ENCODE peak calls at places on chromosomes 12 and 14, in seven cellular contexts. F, O, X, C, S, Y and R are unnamed samples.

GRCh38 chr12:49190317-49190716 is 1.4 kb upstream of the TUBA1A start:
- DNase-seq in F (peak), O (no peak), Y (no peak), S (no peak), C (no peak), X (no peak), R (no peak)

GRCh38 chr12:28882444-28882843 is 266.6 kb upstream of the FAR2 start:
- DNase-seq in F (no peak), C (no peak), Y (no peak), X (peak), S (no peak), O (no peak), R (no peak)

GRCh38 chr12:102480401-102480800 is at the start of gene IGF1:
- DNase-seq in O (no peak), C (no peak), F (peak), S (no peak), X (peak), Y (no peak), R (no peak)

GRCh38 chr12:12686925-12687324 is 9.1 kb downstream of the GPR19 start:
- DNase-seq in C (no peak), F (no peak), X (no peak), Y (no peak), S (no peak), O (no peak), R (no peak)

GRCh38 chr12:52720487-52720886 is 17.2 kb upstream of the KRT77 start:
- DNase-seq in O (no peak), F (no peak), Y (no peak), S (no peak), C (no peak), X (no peak), R (no peak)

GRCh38 chr14:73149753-73150152 is 13.4 kb downstream of the PSEN1 start:
- DNase-seq in Y (no peak), S (no peak), X (no peak), F (no peak), O (no peak), C (no peak), R (no peak)

GRCh38 chr12:40390980-40391379 is 166.2 kb downstream of the LRRK2 start:
- DNase-seq in F (no peak), C (no peak), X (no peak), O (no peak), Y (no peak), S (no peak), R (no peak)

GRCh38 chr12:1552978-1553471 is 41.4 kb downstream of the FBXL14 start:
- DNase-seq in F (no peak), O (no peak), Y (no peak), X (no peak), S (peak), C (no peak), R (no peak)

GRCh38 chr12:69657376-69658137 is 41.5 kb downstream of the BEST3 start:
- DNase-seq in X (peak), F (no peak), C (peak), S (no peak), Y (no peak), O (no peak), R (no peak)

GRCh38 chr12:124369055-124369900 is 74.4 kb downstream of the RFLNA start:
- DNase-seq in O (peak), F (no peak), S (peak), C (no peak), X (peak), Y (peak), R (no peak)

GRCh38 chr14:37931998-37932397 is 275.7 kb upstream of the SSTR1 start:
- DNase-seq in X (no peak), S (no peak), O (no peak), C (no peak), F (peak), Y (no peak), R (no peak)

GRCh38 chr14:42779024-42779423 is 1172.3 kb downstream of the LRFN5 start:
- DNase-seq in C (no peak), O (no peak), X (peak), S (no peak), Y (no peak), F (no peak), R (no peak)

GRCh38 chr12:19515179-19515578 is 75.9 kb downstream of the AEBP2 start:
- DNase-seq in X (no peak), O (no peak), F (peak), C (no peak), S (no peak), Y (no peak), R (no peak)

GRCh38 chr12:48770756-48771155 is 18.1 kb downstream of the ADCY6 start:
- DNase-seq in O (no peak), F (no peak), Y (no peak), C (no peak), S (no peak), X (no peak), R (no peak)

GRCh38 chr12:48779869-48780268 is 9.0 kb downstream of the ADCY6 start:
- DNase-seq in C (no peak), S (no peak), X (peak), F (no peak), O (peak), Y (peak), R (no peak)

GRCh38 chr12:52675301-52675701 is 4.9 kb downstream of the KRT1 start:
- DNase-seq in F (no peak), X (no peak), C (no peak), Y (no peak), O (no peak), S (no peak), R (no peak)

GRCh38 chr12:100793182-100793581 is 1.4 kb upstream of the ANO4 start:
- DNase-seq in C (no peak), F (no peak), Y (no peak), S (no peak), X (peak), O (no peak), R (no peak)

GRCh38 chr12:6090786-6091185 is 33.7 kb downstream of the VWF start:
- DNase-seq in X (no peak), S (no peak), C (no peak), F (no peak), Y (no peak), O (no peak), R (no peak)

GRCh38 chr12:86666311-86666710 is 410.1 kb upstream of the MGAT4C start:
- DNase-seq in F (no peak), C (no peak), O (no peak), S (no peak), Y (no peak), X (no peak), R (no peak)

GRCh38 chr12:88501976-88502938 is 78.0 kb downstream of the KITLG start:
- DNase-seq in X (peak), O (no peak), F (no peak), S (no peak), Y (no peak), C (no peak), R (no peak)

GRCh38 chr12:22588817-22589216 is 36.2 kb upstream of the ETNK1 start:
- DNase-seq in X (no peak), F (no peak), Y (no peak), C (no peak), S (no peak), O (peak), R (no peak)

GRCh38 chr14:21894003-21894897 is 220.6 kb upstream of the OR4E1 start:
- DNase-seq in C (no peak), F (peak), S (no peak), O (no peak), Y (no peak), X (no peak), R (peak)

GRCh38 chr12:25648460-25648859 is 95.4 kb upstream of the LMNTD1 start:
- DNase-seq in X (peak), F (peak), Y (no peak), O (peak), C (peak), S (peak), R (no peak)

GRCh38 chr12:105214141-105214540 is 21.8 kb downstream of the APPL2 start:
- DNase-seq in X (peak), S (peak), O (no peak), Y (no peak), F (no peak), C (no peak), R (no peak)

GRCh38 chr14:28762290-28762948 is 4.2 kb upstream of the FOXG1 start:
- DNase-seq in C (no peak), S (no peak), X (peak), F (no peak), Y (no peak), O (no peak), R (no peak)

GRCh38 chr12:16610743-16611142 is 4.8 kb upstream of the LMO3 start:
- DNase-seq in O (no peak), Y (no peak), C (no peak), F (no peak), X (no peak), S (no peak), R (no peak)

GRCh38 chr12:43277630-43278267 is 274.3 kb downstream of the ADAMTS20 start:
- DNase-seq in Y (no peak), F (no peak), O (no peak), C (no peak), S (peak), X (peak), R (no peak)

GRCh38 chr12:21617030-21617429 is 12.4 kb upstream of the GYS2 start:
- DNase-seq in O (no peak), Y (no peak), F (no peak), C (no peak), X (no peak), S (no peak), R (no peak)

GRCh38 chr14:69979882-69980281 is 100.7 kb downstream of the SMOC1 start:
- DNase-seq in Y (no peak), O (no peak), S (no peak), F (no peak), X (no peak), C (no peak), R (no peak)

DNA sequence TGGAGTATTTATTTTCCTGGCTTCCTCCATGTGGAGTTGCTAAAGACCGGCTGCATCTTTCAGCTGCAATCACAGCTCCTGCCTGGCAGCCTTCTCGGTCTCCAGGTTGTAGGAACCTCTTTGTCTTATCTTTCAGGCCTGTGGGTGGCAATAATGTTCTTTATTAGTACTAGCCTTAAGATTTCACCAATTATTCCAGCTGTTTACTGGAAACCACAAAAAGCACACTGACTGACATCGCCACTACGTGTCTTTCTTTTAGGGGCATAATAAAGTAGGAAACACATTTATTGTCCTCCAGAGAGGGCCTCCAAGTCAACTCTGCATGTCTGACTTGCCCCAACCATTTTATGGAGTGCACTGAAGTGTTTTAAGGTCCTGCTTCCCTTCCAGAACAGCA is 1116.5 kb upstream of the TMEM132C start:
- DNase-seq in F (no peak), C (no peak), O (no peak), S (no peak), X (no peak), Y (no peak), R (no peak)
- TF ChIP-seq CTCF in F (no peak), C (no peak), O (no peak), S (no peak), X (no peak), Y (no peak), R (peak)

GRCh38 chr12:109099426-109100020 is 2.1 kb downstream of the UNG start:
- DNase-seq in X (no peak), F (no peak), Y (no peak), S (no peak), C (no peak), O (no peak), R (no peak)
- H3K4me3 ChIP-seq in X (no peak), F (peak), Y (peak), S (peak), C (no peak), O (no peak), R (no peak)

GRCh38 chr12:116761499-116761898 is 23.4 kb downstream of the RNFT2 start:
- DNase-seq in F (no peak), O (no peak), Y (no peak), C (no peak), S (no peak), X (no peak), R (no peak)

GRCh38 chr12:116765271-116765670 is 27.2 kb downstream of the RNFT2 start:
- DNase-seq in O (no peak), C (peak), F (no peak), X (no peak), S (no peak), Y (no peak), R (no peak)

GRCh38 chr12:116760621-116761020 is 22.5 kb downstream of the RNFT2 start:
- DNase-seq in Y (no peak), S (no peak), F (no peak), C (no peak), X (no peak), O (no peak), R (no peak)

GRCh38 chr12:116759783-116760581 is 21.9 kb downstream of the RNFT2 start:
- DNase-seq in X (no peak), C (no peak), O (no peak), Y (no peak), S (no peak), F (peak), R (no peak)
- TF ChIP-seq CTCF in X (no peak), C (no peak), O (no peak), Y (no peak), S (no peak), F (peak), R (no peak)

GRCh38 chr12:54321363-54321762 is 3.6 kb upstream of the COPZ1 start:
- DNase-seq in X (no peak), F (no peak), Y (no peak), C (no peak), O (no peak), S (no peak), R (no peak)
- H3K4me3 ChIP-seq in X (no peak), F (no peak), Y (no peak), C (no peak), O (no peak), S (no peak), R (no peak)

DNA sequence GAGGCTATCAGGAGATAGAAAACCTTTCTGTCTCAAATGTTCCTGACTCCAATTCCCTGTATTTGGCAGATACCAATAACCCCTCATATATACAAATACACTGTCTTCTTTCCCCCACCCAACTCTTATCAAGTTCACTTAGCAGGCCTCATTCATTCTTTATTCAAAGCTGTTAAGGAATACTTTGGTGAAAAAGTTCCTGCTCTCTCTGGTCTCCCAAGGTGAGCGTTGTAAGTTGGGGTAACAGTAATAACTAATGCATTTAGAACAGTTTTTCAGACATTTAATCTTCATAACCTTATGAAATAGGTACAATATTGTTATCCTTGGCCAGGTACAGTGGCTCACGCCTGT is 3.9 kb upstream of the GDF11 start:
- DNase-seq in Y (no peak), F (no peak), O (no peak), X (no peak), S (no peak), C (no peak), R (no peak)
- TF ChIP-seq CTCF in Y (no peak), F (no peak), O (no peak), X (no peak), S (no peak), C (no peak), R (no peak)

GRCh38 chr14:68978550-68978911 is 571 bp downstream of the ACTN1 start:
- DNase-seq in X (no peak), F (peak), C (no peak), S (peak), Y (peak), O (peak), R (peak)

GRCh38 chr14:68975667-68976066 is 3.4 kb downstream of the ACTN1 start:
- DNase-seq in C (no peak), S (no peak), O (no peak), X (peak), Y (peak), F (no peak), R (no peak)

GRCh38 chr14:68977741-68978549 is 1.2 kb downstream of the ACTN1 start:
- DNase-seq in O (peak), S (peak), Y (peak), F (peak), X (peak), C (no peak), R (peak)

GRCh38 chr14:68976160-68977067 is 2.7 kb downstream of the ACTN1 start:
- DNase-seq in O (no peak), C (no peak), S (no peak), X (no peak), Y (peak), F (no peak), R (no peak)

DNA sequence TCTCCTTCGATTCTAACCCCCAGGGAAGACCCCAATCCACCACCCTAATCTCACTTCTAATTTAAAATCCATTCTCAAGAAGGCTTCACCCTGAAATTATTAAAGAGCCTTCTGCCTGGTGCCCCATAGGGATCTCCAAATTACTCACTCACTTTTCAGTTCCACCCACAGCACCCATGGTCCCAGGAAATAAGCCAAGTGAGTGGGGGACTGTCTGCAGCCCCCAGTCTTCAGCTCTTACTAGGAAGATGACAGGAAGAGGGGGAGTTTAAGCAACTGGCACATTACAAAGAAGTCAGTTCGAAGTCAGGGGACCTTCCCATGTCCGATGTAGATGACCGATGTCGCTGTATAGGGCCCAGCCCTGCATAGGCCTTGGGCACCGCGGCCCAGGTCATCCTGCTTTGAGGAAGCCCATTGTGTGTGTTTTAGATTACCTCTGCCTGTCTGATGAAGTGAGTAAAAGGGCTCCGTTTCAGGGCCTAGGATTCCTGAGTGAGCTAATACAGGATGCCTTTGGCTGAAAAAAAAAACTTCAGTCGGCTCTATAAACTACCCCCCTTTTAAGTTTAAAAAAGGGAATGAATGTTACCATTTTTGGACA is 1.9 kb downstream of the ACTN1 start:
- DNase-seq in O (no peak), X (no peak), Y (peak), F (no peak), S (no peak), C (no peak), R (peak)
- H3K4me3 ChIP-seq in O (peak), X (peak), Y (peak), F (peak), S (peak), C (peak), R (peak)

DNA sequence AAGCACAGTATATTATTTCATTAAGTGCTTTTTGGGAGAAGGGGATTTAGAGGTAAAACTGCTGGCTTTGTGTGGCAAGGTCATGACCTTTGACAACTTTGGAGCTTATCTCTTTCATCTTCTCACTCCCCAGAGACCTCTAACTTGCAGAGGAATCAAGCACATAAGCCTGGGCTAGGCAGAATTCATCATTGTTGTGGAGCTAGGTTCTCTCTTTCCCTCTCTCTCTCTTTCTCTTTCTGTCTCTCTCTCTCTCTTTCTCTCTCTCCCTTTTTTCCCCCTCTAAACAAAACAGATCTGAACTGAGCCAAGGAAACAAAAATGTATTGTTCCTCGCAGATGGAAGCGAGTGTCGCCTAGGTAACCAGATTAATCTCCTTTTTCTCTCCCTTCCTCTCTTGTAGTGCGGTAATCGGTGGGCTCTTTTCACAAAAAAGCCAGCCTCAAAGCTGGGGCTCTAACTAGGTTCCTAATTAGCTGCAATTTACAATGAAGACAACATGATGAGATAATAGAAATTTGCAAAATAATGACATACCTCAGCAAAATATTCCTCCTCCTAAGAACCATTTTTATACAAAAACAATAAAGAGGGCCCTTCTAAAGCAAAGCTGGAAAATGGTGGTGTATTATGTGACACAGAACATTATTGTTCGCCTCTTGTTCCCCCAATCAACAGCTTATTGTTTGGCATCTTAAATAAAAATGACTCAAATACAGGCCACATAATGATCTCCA is 65.6 kb upstream of the SOX5 start:
- DNase-seq in C (no peak), S (no peak), X (no peak), Y (no peak), O (no peak), F (peak), R (no peak)
- TF ChIP-seq CTCF in C (no peak), S (no peak), X (no peak), Y (no peak), O (no peak), F (no peak), R (no peak)

GRCh38 chr14:51446771-51447170 is 204.9 kb upstream of the FRMD6 start:
- DNase-seq in O (no peak), S (no peak), Y (no peak), C (no peak), F (no peak), X (no peak), R (no peak)
- H3K4me3 ChIP-seq in O (no peak), S (no peak), Y (no peak), C (no peak), F (no peak), X (no peak), R (no peak)

GRCh38 chr12:55658212-55658611 is 21.5 kb downstream of the OR10P1 start:
- DNase-seq in C (no peak), F (no peak), O (no peak), X (no peak), S (no peak), Y (no peak), R (no peak)

GRCh38 chr12:55663391-55663790 is 26.7 kb downstream of the OR10P1 start:
- DNase-seq in Y (no peak), F (no peak), O (no peak), C (no peak), S (no peak), X (no peak), R (no peak)

GRCh38 chr12:55658635-55659391 is 22.1 kb downstream of the OR10P1 start:
- DNase-seq in C (no peak), S (no peak), O (no peak), F (no peak), Y (no peak), X (no peak), R (no peak)

GRCh38 chr12:55657282-55657681 is 20.6 kb downstream of the OR10P1 start:
- DNase-seq in X (no peak), S (no peak), O (no peak), Y (no peak), C (no peak), F (no peak), R (no peak)

GRCh38 chr12:55659486-55660385 is 23.0 kb downstream of the OR10P1 start:
- DNase-seq in O (peak), C (no peak), Y (no peak), X (no peak), F (peak), S (no peak), R (peak)
- TF ChIP-seq CTCF in O (peak), C (peak), Y (peak), X (peak), F (peak), S (peak), R (peak)

GRCh38 chr14:104678346-104678745 is 11.1 kb upstream of the INF2 start:
- DNase-seq in F (no peak), O (no peak), X (peak), S (no peak), C (no peak), Y (peak), R (no peak)

GRCh38 chr14:104677506-104678332 is 11.7 kb upstream of the INF2 start:
- DNase-seq in O (peak), S (peak), X (peak), Y (peak), F (peak), C (peak), R (peak)

GRCh38 chr14:104675447-104675846 is 14.0 kb upstream of the INF2 start:
- DNase-seq in F (no peak), O (no peak), Y (no peak), X (no peak), C (no peak), S (no peak), R (no peak)

GRCh38 chr14:104676130-104676693 is 13.2 kb upstream of the INF2 start:
- DNase-seq in C (no peak), F (no peak), S (no peak), Y (no peak), O (no peak), X (no peak), R (no peak)

GRCh38 chr14:104676694-104677505 is 12.5 kb upstream of the INF2 start:
- DNase-seq in Y (no peak), C (no peak), S (no peak), O (no peak), F (peak), X (no peak), R (peak)
- H3K4me3 ChIP-seq in Y (peak), C (peak), S (peak), O (no peak), F (peak), X (peak), R (peak)